ENCODE peak calls at places on chromosomes 12 and 14, in nine cellular contexts. I is Caco-2, A is fibroblast of lung, D is right lobe of liver, C is ovary, W is cardiac muscle cell, L is mammary epithelial cell, Y is GM23338, U is IMR-90. T is an unnamed sample. For H3K4me1, the result is how much of the 10 kb centered on the place peaks cover.

GRCh38 chr12:80373666-80374065 is 70.4 kb upstream of the PTPRQ start:
- DNase-seq in W (peak), L (no peak), A (no peak), I (no peak), Y (no peak), C (no peak), U (no peak), D (no peak), T (no peak)

GRCh38 chr12:49264466-49264872 is 413 bp upstream of the TUBA1C start:
- DNase-seq in I (no peak), Y (no peak), A (no peak), D (no peak), C (no peak), W (peak), U (no peak), L (no peak), T (peak)

GRCh38 chr12:94263905-94264655 is 115.7 kb downstream of the PLXNC1 start:
- DNase-seq in Y (peak), I (no peak), C (no peak), L (no peak), W (no peak), U (no peak), A (no peak), D (no peak), T (no peak)

GRCh38 chr14:77186911-77187648 is 5.5 kb downstream of the TMEM63C start:
- DNase-seq in C (peak), U (peak), L (peak), A (no peak), I (no peak), D (no peak), W (peak), Y (peak), T (no peak)

GRCh38 chr14:94570440-94570839 is 9.2 kb downstream of the SERPINA4 start:
- DNase-seq in W (no peak), C (no peak), I (no peak), U (no peak), Y (no peak), A (no peak), L (no peak), D (no peak), T (no peak)

GRCh38 chr14:53273671-53274072 is 120.5 kb upstream of the DDHD1 start:
- DNase-seq in U (peak), C (peak), D (no peak), W (no peak), Y (peak), A (no peak), I (no peak), L (peak), T (no peak)

GRCh38 chr14:104792101-104792884 is 3.3 kb downstream of the AKT1 start:
- DNase-seq in C (no peak), D (peak), U (no peak), W (no peak), I (no peak), A (no peak), L (no peak), Y (no peak), T (no peak)

GRCh38 chr12:62873116-62873825 is 61.7 kb downstream of the PPM1H start:
- DNase-seq in D (no peak), C (no peak), A (no peak), Y (no peak), I (no peak), U (no peak), W (no peak), L (no peak), T (peak)

GRCh38 chr12:105164068-105164467 is 56.5 kb downstream of the WASHC4 start:
- DNase-seq in C (no peak), L (peak), W (peak), U (no peak), Y (no peak), I (no peak), A (no peak), D (no peak), T (peak)

GRCh38 chr12:54164402-54165145 is 24.2 kb downstream of the SMUG1 start:
- DNase-seq in I (no peak), Y (peak), W (no peak), C (no peak), L (no peak), A (no peak), D (no peak), U (no peak), T (no peak)

GRCh38 chr14:60179296-60179924 is 14.2 kb upstream of the DHRS7 start:
- DNase-seq in I (no peak), U (peak), Y (no peak), D (no peak), A (peak), L (peak), W (no peak), C (no peak), T (peak)

GRCh38 chr12:88298761-88299242 is 156.7 kb downstream of the TMTC3 start:
- DNase-seq in I (no peak), U (peak), C (no peak), A (peak), Y (peak), D (no peak), W (peak), L (peak), T (peak)

GRCh38 chr12:78970041-78970440 is 105.5 kb downstream of the SYT1 start:
- DNase-seq in L (peak), W (no peak), U (peak), D (no peak), A (peak), C (no peak), Y (no peak), I (no peak), T (no peak)

GRCh38 chr14:77123381-77124344 is 17.9 kb downstream of the ZDHHC22 start:
- DNase-seq in A (no peak), Y (no peak), W (no peak), U (no peak), C (no peak), I (no peak), L (peak), D (peak), T (peak)

GRCh38 chr12:114967187-114967586 is 283.2 kb upstream of the TBX3 start:
- DNase-seq in W (no peak), L (no peak), C (no peak), D (no peak), U (no peak), A (peak), I (no peak), Y (no peak), T (no peak)

GRCh38 chr12:114958538-114958937 is 274.6 kb upstream of the TBX3 start:
- DNase-seq in Y (no peak), U (no peak), L (no peak), D (no peak), W (no peak), I (no peak), C (no peak), A (no peak), T (no peak)

GRCh38 chr12:114963846-114964245 is 279.9 kb upstream of the TBX3 start:
- DNase-seq in I (no peak), Y (no peak), A (no peak), C (no peak), U (no peak), D (no peak), W (no peak), L (no peak), T (no peak)

GRCh38 chr12:114955414-114956014 is 271.5 kb upstream of the TBX3 start:
- DNase-seq in L (peak), U (peak), W (no peak), A (peak), C (no peak), I (no peak), Y (no peak), D (no peak), T (no peak)

DNA sequence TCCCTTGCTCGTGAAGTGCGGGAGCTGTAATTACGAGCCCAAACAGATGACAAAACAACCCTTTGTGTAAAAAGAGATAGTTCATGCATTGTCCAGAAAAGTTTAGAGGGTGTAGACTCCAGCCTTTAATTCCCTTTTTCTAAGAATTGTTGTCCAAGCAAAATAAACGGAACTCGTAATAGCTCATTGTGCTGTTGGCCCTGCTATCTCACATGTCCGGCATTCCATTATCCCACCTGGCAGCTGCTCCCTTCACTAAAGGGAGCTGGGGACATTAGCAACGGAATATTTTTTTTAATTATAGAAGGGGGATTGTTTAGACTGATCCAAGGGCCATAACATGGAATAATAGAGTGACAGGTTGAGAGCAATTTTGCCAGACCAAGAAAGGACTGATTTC is 277.5 kb upstream of the TBX3 start:
- DNase-seq in W (no peak), L (no peak), U (no peak), A (no peak), I (no peak), Y (no peak), C (no peak), D (no peak), T (no peak)
- H3K4me1 ChIP-seq in W (under half), L (under half), U (under half), A (under half), I (under half), Y (under half), C (under half), D (under half), T (under half)

DNA sequence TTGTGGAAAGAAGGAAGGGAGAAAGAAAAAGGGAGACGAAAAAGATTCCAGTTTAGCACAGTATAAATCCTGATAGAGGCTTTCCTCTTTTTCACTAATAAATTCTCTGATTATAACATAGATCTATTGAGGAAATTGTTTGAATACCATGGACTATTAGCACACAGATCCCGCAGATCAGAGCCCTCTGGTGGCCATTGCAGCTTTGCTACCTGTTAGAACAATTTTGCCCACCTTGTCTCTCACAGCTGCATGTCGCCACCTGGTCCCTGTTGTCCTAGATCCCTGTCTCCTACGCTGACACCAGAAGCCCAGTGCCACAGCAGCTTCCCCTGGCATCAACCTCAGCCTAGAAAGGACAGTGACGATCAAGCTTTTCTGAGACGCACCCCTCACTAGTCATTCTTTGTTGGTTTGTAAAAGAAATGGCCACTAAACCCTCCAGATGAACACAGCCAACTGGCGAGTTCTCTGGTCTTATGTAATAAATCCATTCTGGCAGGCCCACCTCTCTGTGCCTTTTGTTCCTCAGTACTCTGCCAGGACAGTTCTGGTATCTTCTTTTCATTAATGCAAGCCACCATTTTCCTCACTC is 9.9 kb downstream of the GPHB5 start:
- DNase-seq in I (peak), C (no peak), D (peak), Y (peak), A (peak), W (peak), L (no peak), U (peak), T (peak)
- H3K4me1 ChIP-seq in I (under half), C (under half), D (under half), Y (under half), A (under half), W (under half), L (under half), U (under half), T (under half)

GRCh38 chr12:124503305-124503704 is 64.1 kb downstream of the NCOR2 start:
- DNase-seq in C (no peak), Y (no peak), A (no peak), W (no peak), D (no peak), I (no peak), L (no peak), U (no peak), T (no peak)
- H3K4me1 ChIP-seq in C (under half), Y (half or more), A (under half), W (under half), D (under half), I (under half), L (half or more), U (under half), T (under half)

GRCh38 chr12:124520258-124520657 is 47.2 kb downstream of the NCOR2 start:
- DNase-seq in A (no peak), U (peak), I (no peak), W (no peak), Y (no peak), L (peak), C (no peak), D (peak), T (peak)

GRCh38 chr12:124516850-124517249 is 50.6 kb downstream of the NCOR2 start:
- DNase-seq in U (no peak), Y (no peak), A (no peak), C (no peak), W (no peak), I (no peak), D (no peak), L (no peak), T (no peak)

GRCh38 chr12:124517260-124518050 is 50.0 kb downstream of the NCOR2 start:
- DNase-seq in D (peak), I (no peak), U (peak), L (peak), Y (no peak), A (peak), C (peak), W (no peak), T (no peak)

GRCh38 chr12:124519741-124520140 is 47.7 kb downstream of the NCOR2 start:
- DNase-seq in W (no peak), Y (no peak), C (no peak), I (no peak), U (no peak), A (no peak), L (no peak), D (no peak), T (no peak)

DNA sequence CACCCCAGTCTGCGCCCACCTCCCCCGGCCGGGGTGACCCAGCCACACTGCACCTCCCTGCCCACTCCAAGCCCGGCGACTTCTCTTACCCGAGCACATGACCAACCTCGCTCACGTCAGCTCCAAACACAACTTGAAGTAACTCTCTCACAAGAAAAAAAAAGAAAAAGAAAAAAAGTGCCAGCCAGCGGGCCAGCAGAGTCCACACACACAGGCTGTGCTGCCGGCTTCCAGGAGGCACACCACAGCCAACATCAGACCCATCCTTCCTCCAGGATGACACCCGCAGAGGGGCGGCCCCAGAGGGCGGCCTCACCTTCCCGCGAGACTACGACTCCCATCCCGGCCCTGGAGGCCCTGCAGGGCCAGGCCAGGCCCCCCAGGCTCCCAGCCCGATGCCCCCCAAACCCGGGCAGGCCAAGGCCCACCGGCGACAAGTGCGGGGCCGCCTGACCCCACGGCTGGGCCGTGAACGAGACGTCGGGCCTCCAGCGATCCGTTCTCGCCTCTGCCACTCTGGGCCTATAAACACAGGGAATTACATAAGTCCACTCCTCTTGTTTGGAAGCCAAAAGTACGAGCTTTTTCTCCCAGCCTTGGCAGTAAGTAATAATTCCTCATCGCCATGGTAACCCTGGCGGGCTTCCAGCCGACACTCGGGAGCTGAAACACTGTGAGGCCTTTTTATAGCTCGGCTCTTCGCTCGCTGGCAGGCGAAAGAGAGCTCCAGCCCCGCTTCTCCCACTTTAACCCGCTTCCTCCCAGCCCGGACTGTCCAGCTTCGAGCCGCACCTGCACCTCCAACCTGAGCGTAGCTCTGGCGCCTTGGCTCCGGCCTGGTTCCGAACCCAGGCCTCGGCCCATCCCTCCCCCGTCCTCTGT is 49.1 kb downstream of the NCOR2 start:
- DNase-seq in A (peak), L (peak), D (peak), U (peak), C (peak), Y (no peak), W (peak), I (no peak), T (no peak)
- H3K4me1 ChIP-seq in A (under half), L (half or more), D (under half), U (under half), C (under half), Y (under half), W (half or more), I (under half), T (under half)

GRCh38 chr14:54627325-54627717 is 60.4 kb downstream of the SAMD4A start:
- DNase-seq in C (no peak), Y (peak), I (no peak), D (no peak), U (no peak), L (no peak), W (no peak), A (no peak), T (no peak)
- H3K4me1 ChIP-seq in C (under half), Y (under half), I (under half), D (under half), U (under half), L (under half), W (under half), A (under half), T (under half)